ENCODE peak calls at places on chromosomes 7 and 10, in five cellular contexts. D is posterior cingulate gyrus; O is activated CD4-positive, alpha-beta T cell treated with anti-CD3 and anti-CD28 coated beads, Interleukin-2, amount 10 ng/mL, durations not matched to agents 24 days and 14 days; U is activated T-helper 1 cell treated with anti-CD3 and anti-CD28 coated beads, Interleukin-12 subunit alpha, Interleukin-12 subunit beta, Interleukin-2, Interleukin-4 antibody, amounts not matched to agents 30 ng/mL and 10 ng/mL and 1 ng/mL, durations not matched to agents 14 hours and 24 hours and 36 hours; I is progenitor cell of endocrine pancreas. A is an unnamed sample.

GRCh38 chr10:62037890-62038608 is 136.6 kb downstream of the ARID5B start:
- DNase-seq in D (no peak), O (no peak), U (no peak), I (no peak), A (no peak)

GRCh38 chr10:96703358-96703757 is 17.0 kb downstream of the PIK3AP1 start:
- DNase-seq in D (no peak), O (no peak), U (no peak), I (no peak), A (no peak)

GRCh38 chr7:150992833-150993302 is 2.1 kb downstream of the NOS3 start:
- DNase-seq in D (no peak), O (peak), U (no peak), I (no peak), A (no peak)

GRCh38 chr7:13308423-13308822 is 621.0 kb downstream of the ARL4A start:
- DNase-seq in D (no peak), O (no peak), U (no peak), I (no peak), A (no peak)

GRCh38 chr10:54441286-54441685 is 359.7 kb downstream of the PCDH15 start:
- DNase-seq in D (no peak), O (no peak), U (no peak), I (peak), A (no peak)

GRCh38 chr10:74738985-74739567 is 87.3 kb upstream of the KAT6B start:
- DNase-seq in D (no peak), O (peak), U (peak), I (no peak), A (no peak)

GRCh38 chr10:91820144-91820543 is 21.9 kb downstream of the TNKS2 start:
- DNase-seq in D (no peak), O (no peak), U (no peak), I (no peak), A (no peak)

GRCh38 chr10:118148245-118148644 is 101.5 kb upstream of the RAB11FIP2 start:
- DNase-seq in D (no peak), O (no peak), U (no peak), I (no peak), A (no peak)

GRCh38 chr10:110783509-110784103 is 88.1 kb upstream of the PDCD4 start:
- DNase-seq in D (no peak), O (peak), U (peak), I (no peak), A (no peak)

GRCh38 chr10:6580279-6581029 is 378 bp upstream of the PRKCQ start:
- DNase-seq in D (peak), O (peak), U (peak), I (peak), A (peak)

GRCh38 chr10:116215651-116216050 is 57.4 kb downstream of the GFRA1 start:
- DNase-seq in D (no peak), O (no peak), U (no peak), I (no peak), A (no peak)

GRCh38 chr10:66886848-66887247 is 39.0 kb upstream of the LRRTM3 start:
- DNase-seq in D (no peak), O (no peak), U (no peak), I (no peak), A (no peak)

GRCh38 chr10:63494951-63495350 is 26.2 kb upstream of the REEP3 start:
- DNase-seq in D (no peak), O (no peak), U (no peak), I (no peak), A (no peak)

GRCh38 chr7:148697950-148698396 is 730 bp upstream of the CUL1 start:
- DNase-seq in D (no peak), O (no peak), U (no peak), I (no peak), A (no peak)

GRCh38 chr10:26292058-26292457 is 75.5 kb downstream of the GAD2 start:
- DNase-seq in D (no peak), O (no peak), U (no peak), I (no peak), A (no peak)

GRCh38 chr10:68562666-68563522 is 2.8 kb downstream of the TET1 start:
- DNase-seq in D (no peak), O (peak), U (no peak), I (no peak), A (no peak)

GRCh38 chr10:36254191-36254590 is 612.1 kb upstream of the FZD8 start:
- DNase-seq in D (no peak), O (no peak), U (no peak), I (no peak), A (no peak)

GRCh38 chr7:148856035-148856881 is 27.8 kb downstream of the EZH2 start:
- DNase-seq in D (no peak), O (peak), U (peak), I (no peak), A (no peak)

GRCh38 chr10:24697080-24697479 is 26.6 kb downstream of the ARHGAP21 start:
- DNase-seq in D (no peak), O (no peak), U (no peak), I (no peak), A (no peak)

GRCh38 chr7:131517218-131517923 is 39.1 kb downstream of the PODXL start:
- DNase-seq in D (no peak), O (no peak), U (no peak), I (no peak), A (no peak)

GRCh38 chr10:490891-491571 is 198.4 kb downstream of the DIP2C start:
- DNase-seq in D (no peak), O (no peak), U (no peak), I (no peak), A (peak)

GRCh38 chr7:149297034-149297755 is 35.2 kb downstream of the ZNF783 start:
- DNase-seq in D (no peak), O (no peak), U (no peak), I (no peak), A (no peak)

GRCh38 chr7:151089893-151090730 is 3.8 kb downstream of the AGAP3 start:
- DNase-seq in D (no peak), O (no peak), U (no peak), I (no peak), A (peak)

GRCh38 chr7:45971171-45971570 is 50.1 kb upstream of the IGFBP3 start:
- DNase-seq in D (no peak), O (no peak), U (no peak), I (no peak), A (no peak)

GRCh38 chr7:84900215-84900614 is 286.6 kb downstream of the SEMA3D start:
- DNase-seq in D (no peak), O (no peak), U (no peak), I (no peak), A (no peak)

GRCh38 chr10:98920807-98921206 is 314.8 kb downstream of the HPSE2 start:
- DNase-seq in D (no peak), O (no peak), U (no peak), I (no peak), A (no peak)

GRCh38 chr7:135509589-135509838 is 388 bp downstream of the CNOT4 start:
- DNase-seq in D (no peak), O (no peak), U (no peak), I (no peak), A (no peak)

GRCh38 chr10:47012214-47012613 is 101.0 kb downstream of the PTPN20 start:
- DNase-seq in D (no peak), O (no peak), U (no peak), I (no peak), A (no peak)

GRCh38 chr7:155741061-155741460 is 71.2 kb downstream of the SHH start:
- DNase-seq in D (no peak), O (no peak), U (no peak), I (no peak), A (no peak)

GRCh38 chr7:94655884-94656657 is at the start of gene SGCE:
- DNase-seq in D (peak), O (peak), U (no peak), I (peak), A (peak)

A was measured in caudate nucleus.